ENCODE peak calls at places on chromosomes 4 and X, in eight cellular contexts. R, B, J, U, E, I, O and L are unnamed samples.

GRCh38 chrX:46255066-46255465 is 290.2 kb downstream of the ZNF674 start:
- DNase-seq in R (no peak), B (no peak), J (no peak), U (no peak), E (no peak), I (no peak), O (no peak), L (no peak)

GRCh38 chr4:100302061-100303026 is 112.1 kb upstream of the DDIT4L start:
- DNase-seq in R (no peak), B (no peak), J (no peak), U (no peak), E (no peak), I (no peak), O (no peak), L (no peak)

GRCh38 chr4:123606336-123606735 is 209.7 kb downstream of the SPRY1 start:
- DNase-seq in R (no peak), B (no peak), J (no peak), U (no peak), E (no peak), I (no peak), O (no peak), L (no peak)

GRCh38 chr4:8776366-8776765 is 95.3 kb downstream of the HMX1 start:
- DNase-seq in R (no peak), B (no peak), J (no peak), U (no peak), E (no peak), I (no peak), O (no peak), L (no peak)

GRCh38 chrX:16727637-16728036 is 8.2 kb downstream of the SYAP1 start:
- DNase-seq in R (no peak), B (no peak), J (no peak), U (no peak), E (no peak), I (no peak), O (no peak), L (no peak)

GRCh38 chrX:134172588-134173259 is 64.3 kb upstream of the CCDC160 start:
- DNase-seq in R (no peak), B (peak; percentile 21), J (peak; percentile 7), U (peak; percentile 21), E (peak; percentile 15), I (no peak), O (peak; percentile 43), L (no peak)

GRCh38 chr4:87188063-87188462 is 32.4 kb downstream of the KLHL8 start:
- DNase-seq in R (no peak), B (no peak), J (no peak), U (no peak), E (no peak), I (no peak), O (no peak), L (no peak)

GRCh38 chr4:77014256-77014655 is 61.5 kb downstream of the CCNI start:
- DNase-seq in R (no peak), B (no peak), J (no peak), U (no peak), E (no peak), I (no peak), O (no peak), L (no peak)

GRCh38 chr4:125397226-125397625 is 82.5 kb downstream of the FAT4 start:
- DNase-seq in R (no peak), B (no peak), J (no peak), U (no peak), E (no peak), I (no peak), O (no peak), L (no peak)

GRCh38 chrX:24305905-24306304 is 8.0 kb downstream of the SUPT20HL2 start:
- DNase-seq in R (no peak), B (peak; percentile 47), J (no peak), U (no peak), E (no peak), I (no peak), O (peak; percentile 35), L (no peak)

GRCh38 chrX:140701480-140701879 is 8.1 kb upstream of the LINC00632 start:
- DNase-seq in R (no peak), B (no peak), J (no peak), U (no peak), E (no peak), I (no peak), O (no peak), L (no peak)

GRCh38 chr4:187839765-187840164 is 155.8 kb upstream of the ZFP42 start:
- DNase-seq in R (no peak), B (no peak), J (no peak), U (no peak), E (no peak), I (no peak), O (no peak), L (no peak)

GRCh38 chr4:48669086-48669485 is 111.0 kb downstream of the FRYL start:
- DNase-seq in R (no peak), B (no peak), J (no peak), U (no peak), E (peak; percentile 47), I (no peak), O (no peak), L (no peak)

GRCh38 chrX:153469811-153470410 is 465 bp downstream of the HAUS7 start:
- DNase-seq in R (no peak), B (no peak), J (peak; percentile 47), U (no peak), E (no peak), I (no peak), O (no peak), L (peak; percentile 62)

GRCh38 chr4:128228778-128229457 is 58.7 kb downstream of the PGRMC2 start:
- DNase-seq in R (no peak), B (no peak), J (no peak), U (no peak), E (no peak), I (no peak), O (no peak), L (no peak)

GRCh38 chr4:152585036-152585439 is 49.1 kb upstream of the FBXW7 start:
- DNase-seq in R (no peak), B (no peak), J (no peak), U (no peak), E (no peak), I (no peak), O (no peak), L (no peak)

GRCh38 chr4:3261411-3262207 is 12.7 kb downstream of the MSANTD1 start:
- DNase-seq in R (no peak), B (no peak), J (no peak), U (no peak), E (peak; percentile 6), I (no peak), O (no peak), L (no peak)

GRCh38 chr4:42906906-42907774 is 14.6 kb downstream of the GRXCR1 start:
- DNase-seq in R (no peak), B (no peak), J (no peak), U (peak; percentile 22), E (peak; percentile 25), I (no peak), O (no peak), L (no peak)

GRCh38 chr4:171880136-171880535 is 66.9 kb downstream of the GALNTL6 start:
- DNase-seq in R (no peak), B (no peak), J (peak; percentile 1), U (no peak), E (no peak), I (peak; percentile 33), O (no peak), L (no peak)

GRCh38 chr4:151555151-151555945 is 146.4 kb downstream of the FHIP1A start:
- DNase-seq in R (no peak), B (no peak), J (no peak), U (no peak), E (no peak), I (no peak), O (no peak), L (no peak)

GRCh38 chrX:55057691-55058249 is 17.1 kb upstream of the PAGE2B start:
- DNase-seq in R (no peak), B (no peak), J (peak; percentile 2), U (peak; percentile 37), E (no peak), I (peak; percentile 16), O (no peak), L (peak; percentile 0)

GRCh38 chr4:94491322-94491721 is 39.6 kb downstream of the PDLIM5 start:
- DNase-seq in R (no peak), B (no peak), J (no peak), U (no peak), E (no peak), I (no peak), O (no peak), L (no peak)

GRCh38 chrX:139930923-139931645 is 1.8 kb downstream of the ATP11C start:
- DNase-seq in R (peak; percentile 63), B (peak; percentile 20), J (peak; percentile 10), U (peak; percentile 19), E (peak; percentile 24), I (no peak), O (no peak), L (peak; percentile 13)

GRCh38 chr4:106301393-106302084 is 14.5 kb downstream of the TBCK start:
- DNase-seq in R (no peak), B (no peak), J (no peak), U (no peak), E (no peak), I (no peak), O (no peak), L (no peak)
- TF ChIP-seq POLR2A in R (no peak), B (no peak), J (no peak), U (no peak), E (no peak), I (no peak), O (no peak), L (no peak)

GRCh38 chrX:39983715-39984114 is 114.0 kb downstream of the BCOR start:
- DNase-seq in R (no peak), B (no peak), J (no peak), U (no peak), E (no peak), I (no peak), O (no peak), L (no peak)
- TF ChIP-seq POLR2A in R (no peak), B (no peak), J (no peak), U (no peak), E (no peak), I (no peak), O (no peak), L (no peak)

GRCh38 chr4:4289930-4290850 is at the start of the genes LYAR and ZBTB49:
- DNase-seq in R (peak; percentile 96), B (peak; percentile 98), J (peak; percentile 85), U (peak; percentile 96), E (peak; percentile 97), I (peak; percentile 76), O (peak; percentile 95), L (peak; percentile 76)
- TF ChIP-seq POLR2A in R (peak; percentile 26), B (peak; percentile 46), J (peak; percentile 86), U (peak; percentile 55), E (peak; percentile 79), I (peak; percentile 87), O (peak; percentile 71), L (peak; percentile 90)

GRCh38 chrX:149540621-149541520 is at the start of gene EOLA1:
- DNase-seq in R (peak; percentile 94), B (no peak), J (peak; percentile 72), U (peak; percentile 88), E (peak; percentile 91), I (peak; percentile 90), O (peak; percentile 92), L (peak; percentile 40)
- TF ChIP-seq POLR2A in R (no peak), B (peak; percentile 28), J (peak; percentile 39), U (peak; percentile 40), E (peak; percentile 85), I (peak; percentile 60), O (no peak), L (peak; percentile 28)